ENCODE peak calls at places on chromosomes 1 and 21, in five cellular contexts. J, B, U, K and S are unnamed samples.

GRCh38 chr1:94590203-94591137 is 48.9 kb upstream of the F3 start:
- DNase-seq in J (no peak), B (no peak), U (peak; percentile 64), K (no peak), S (no peak)

GRCh38 chr1:162536511-162536910 is 25.0 kb upstream of the UAP1 start:
- DNase-seq in J (no peak), B (no peak), U (no peak), K (no peak), S (no peak)

GRCh38 chr21:34243562-34243961 is 120.2 kb upstream of the KCNE2 start:
- DNase-seq in J (peak; percentile 21), B (peak; percentile 40), U (no peak), K (no peak), S (no peak)

GRCh38 chr1:92707292-92707691 is 77.6 kb downstream of the EVI5 start:
- DNase-seq in J (no peak), B (no peak), U (no peak), K (no peak), S (no peak)

GRCh38 chr1:10559386-10559785 is 84.6 kb downstream of the PEX14 start:
- DNase-seq in J (no peak), B (no peak), U (no peak), K (no peak), S (no peak)

GRCh38 chr21:16169102-16169511 is 439.3 kb downstream of the USP25 start:
- DNase-seq in J (no peak), B (no peak), U (no peak), K (no peak), S (no peak)

GRCh38 chr1:67635055-67635809 is 49.8 kb upstream of the GADD45A start:
- DNase-seq in J (no peak), B (no peak), U (no peak), K (no peak), S (no peak)

GRCh38 chr1:61337981-61338848 is 255.9 kb downstream of the NFIA start:
- DNase-seq in J (no peak), B (peak; percentile 68), U (peak; percentile 86), K (no peak), S (no peak)

GRCh38 chr1:85935234-85935633 is 221.3 kb downstream of the COL24A1 start:
- DNase-seq in J (no peak), B (no peak), U (no peak), K (no peak), S (no peak)

GRCh38 chr21:33973268-33973667 is 57.7 kb upstream of the ATP5PO start:
- DNase-seq in J (no peak), B (peak; percentile 3), U (no peak), K (no peak), S (no peak)

GRCh38 chr1:175600721-175601440 is 142.5 kb downstream of the TNR start:
- DNase-seq in J (no peak), B (no peak), U (no peak), K (no peak), S (no peak)

GRCh38 chr1:90402893-90403849 is 313.9 kb downstream of the BARHL2 start:
- DNase-seq in J (no peak), B (peak; percentile 45), U (peak; percentile 25), K (no peak), S (no peak)

GRCh38 chr1:21875621-21876063 is 61.5 kb downstream of the HSPG2 start:
- DNase-seq in J (no peak), B (no peak), U (no peak), K (no peak), S (no peak)

GRCh38 chr21:46158666-46159300 is 3.4 kb upstream of the FTCD start:
- DNase-seq in J (no peak), B (no peak), U (no peak), K (no peak), S (peak; percentile 16)

GRCh38 chr1:29383972-29384371 is 147.7 kb downstream of the PTPRU start:
- DNase-seq in J (no peak), B (no peak), U (no peak), K (no peak), S (no peak)

GRCh38 chr21:30478015-30478414 is 2.2 kb downstream of the KRTAP19-1 start:
- DNase-seq in J (no peak), B (no peak), U (peak; percentile 24), K (no peak), S (no peak)

GRCh38 chr21:34126269-34126668 is 52.9 kb downstream of the MRPS6 start:
- DNase-seq in J (no peak), B (no peak), U (no peak), K (no peak), S (no peak)

GRCh38 chr1:56654126-56654923 is 9.2 kb downstream of the PRKAA2 start:
- DNase-seq in J (no peak), B (no peak), U (no peak), K (no peak), S (no peak)

GRCh38 chr1:3531928-3532327 is 77.5 kb downstream of the ARHGEF16 start:
- DNase-seq in J (no peak), B (no peak), U (no peak), K (no peak), S (peak; percentile 37)

GRCh38 chr21:29376556-29376955 is 77.8 kb downstream of the BACH1 start:
- DNase-seq in J (peak; percentile 64), B (peak; percentile 57), U (no peak), K (peak; percentile 36), S (peak; percentile 58)

GRCh38 chr1:87560961-87561360 is 232.3 kb downstream of the LMO4 start:
- DNase-seq in J (no peak), B (no peak), U (no peak), K (no peak), S (no peak)

GRCh38 chr1:25879675-25880074 is 4.2 kb upstream of the PAQR7 start:
- DNase-seq in J (no peak), B (no peak), U (no peak), K (no peak), S (no peak)

GRCh38 chr1:168050307-168050706 is 86.4 kb downstream of the GPR161 start:
- DNase-seq in J (no peak), B (no peak), U (no peak), K (no peak), S (no peak)

GRCh38 chr1:8590696-8591351 is 226.6 kb downstream of the RERE start:
- DNase-seq in J (no peak), B (no peak), U (no peak), K (no peak), S (no peak)

GRCh38 chr1:9534953-9535352 is 4.3 kb upstream of the SLC25A33 start:
- DNase-seq in J (no peak), B (no peak), U (no peak), K (no peak), S (no peak)

GRCh38 chr1:221998186-221998612 is 256.3 kb upstream of the DUSP10 start:
- DNase-seq in J (no peak), B (no peak), U (no peak), K (no peak), S (no peak)

GRCh38 chr1:59653968-59654367 is 160.8 kb upstream of the HOOK1 start:
- DNase-seq in J (no peak), B (no peak), U (no peak), K (no peak), S (no peak)

GRCh38 chr21:16579538-16579937 is 849.8 kb downstream of the USP25 start:
- DNase-seq in J (no peak), B (no peak), U (no peak), K (no peak), S (no peak)

GRCh38 chr1:110875216-110875731 is 2.3 kb downstream of the CD53 start:
- DNase-seq in J (peak; percentile 58), B (no peak), U (no peak), K (peak; percentile 24), S (peak; percentile 71)

GRCh38 chr1:150997126-150997872 is 9.4 kb downstream of the MINDY1 start:
- DNase-seq in J (no peak), B (no peak), U (no peak), K (no peak), S (no peak)

GRCh38 chr1:11012260-11013159 is at the start of gene TARDBP:
- DNase-seq in J (peak; percentile 92), B (peak; percentile 99), U (peak; percentile 84), K (peak; percentile 82), S (peak; percentile 96)

GRCh38 chr1:206495493-206496046 is 11.8 kb upstream of the RASSF5 start:
- DNase-seq in J (no peak), B (no peak), U (no peak), K (no peak), S (no peak)

GRCh38 chr1:200233393-200233792 is 176.4 kb downstream of the ZNF281 start:
- DNase-seq in J (no peak), B (no peak), U (no peak), K (no peak), S (no peak)

GRCh38 chr1:151924691-151925587 is 15.6 kb upstream of the THEM4 start:
- DNase-seq in J (no peak), B (no peak), U (no peak), K (no peak), S (no peak)

GRCh38 chr1:39955547-39956539 is 898 bp downstream of the MFSD2A start:
- DNase-seq in J (peak; percentile 64), B (peak; percentile 45), U (no peak), K (no peak), S (peak; percentile 75)

GRCh38 chr1:166390406-166390805 is 223.6 kb upstream of the FAM78B start:
- DNase-seq in J (no peak), B (no peak), U (no peak), K (no peak), S (no peak)

GRCh38 chr1:65817891-65818290 is 25.2 kb downstream of the PDE4B start:
- DNase-seq in J (no peak), B (no peak), U (no peak), K (no peak), S (no peak)

GRCh38 chr1:208161656-208162375 is 82.4 kb downstream of the PLXNA2 start:
- DNase-seq in J (no peak), B (no peak), U (no peak), K (no peak), S (no peak)

GRCh38 chr1:182681516-182681915 is 2.9 kb downstream of the RGS8 start:
- DNase-seq in J (no peak), B (no peak), U (no peak), K (no peak), S (no peak)